ENCODE peak calls at places on chromosomes 16 and 17, in six cellular contexts. Q is RWPE1, P is upper lobe of right lung, R is kidney, Y is A549, U is brain microvascular endothelial cell. T is an unnamed sample.

GRCh38 chr17:42512733-42513251 is 23.2 kb upstream of the NAGLU start:
- DNase-seq in P (no peak), R (no peak), U (no peak), Q (no peak), Y (no peak), T (no peak)

GRCh38 chr16:55252577-55252976 is 71.4 kb upstream of the IRX6 start:
- DNase-seq in Y (no peak), Q (no peak), U (no peak), P (no peak), R (no peak), T (no peak)

GRCh38 chr16:60907645-60908044 is 1128.6 kb downstream of the CDH8 start:
- DNase-seq in U (no peak), R (no peak), Y (no peak), Q (no peak), P (no peak), T (no peak)

GRCh38 chr17:9714801-9715200 is 69.5 kb downstream of the USP43 start:
- DNase-seq in U (no peak), Y (no peak), Q (no peak), R (no peak), P (peak; percentile 37), T (no peak)

GRCh38 chr16:22054847-22055590 is 37.3 kb upstream of the VWA3A start:
- DNase-seq in P (no peak), U (no peak), Q (no peak), R (no peak), Y (no peak), T (no peak)

GRCh38 chr17:43992641-43993040 is 11.8 kb upstream of the NAGS start:
- DNase-seq in U (no peak), Y (no peak), R (no peak), Q (no peak), P (no peak), T (no peak)

GRCh38 chr16:4637501-4638166 is 13.0 kb downstream of the MGRN1 start:
- DNase-seq in U (no peak), R (no peak), Q (no peak), Y (no peak), P (no peak), T (no peak)

GRCh38 chr16:88393034-88393433 is 10.3 kb downstream of the ZNF469 start:
- DNase-seq in Y (no peak), Q (no peak), U (no peak), P (no peak), R (no peak), T (no peak)

GRCh38 chr17:3532106-3532858 is 25.3 kb downstream of the TRPV3 start:
- DNase-seq in P (peak; percentile 56), Y (no peak), U (no peak), R (peak; percentile 65), Q (no peak), T (no peak)

GRCh38 chr17:16302856-16303255 is 50.4 kb downstream of the CENPV start:
- DNase-seq in Q (no peak), Y (no peak), R (no peak), U (no peak), P (no peak), T (no peak)

GRCh38 chr17:8857919-8858318 is 9.6 kb downstream of the PIK3R6 start:
- DNase-seq in U (peak; percentile 75), P (no peak), Y (no peak), R (no peak), Q (peak; percentile 13), T (no peak)

GRCh38 chr17:83122834-83123233 is 43.4 kb downstream of the METRNL start:
- DNase-seq in P (no peak), Y (no peak), U (no peak), Q (no peak), R (peak; percentile 45), T (no peak)

GRCh38 chr16:67565470-67566100 is 3.3 kb downstream of the CTCF start:
- DNase-seq in Q (no peak), R (peak; percentile 11), P (no peak), Y (no peak), U (no peak), T (no peak)

GRCh38 chr17:57523926-57524634 is 221.0 kb downstream of the CCDC182 start:
- DNase-seq in Q (peak; percentile 73), U (no peak), R (peak; percentile 91), P (peak; percentile 73), Y (peak; percentile 43), T (peak; percentile 83)

GRCh38 chr17:72726936-72727335 is 365.6 kb downstream of the SLC39A11 start:
- DNase-seq in Y (no peak), P (no peak), U (peak; percentile 45), Q (no peak), R (no peak), T (no peak)

GRCh38 chr17:36980281-36980761 is 31.6 kb downstream of the AATF start:
- DNase-seq in Y (no peak), P (no peak), U (peak; percentile 5), R (no peak), Q (no peak), T (no peak)
- H3K27ac ChIP-seq in Y (peak overlapping the region; percentile 4), P (no peak overlapping the region), U (no peak overlapping the region), R (no peak overlapping the region), Q (no peak overlapping the region), T (peak overlapping the region; percentile 38)

DNA sequence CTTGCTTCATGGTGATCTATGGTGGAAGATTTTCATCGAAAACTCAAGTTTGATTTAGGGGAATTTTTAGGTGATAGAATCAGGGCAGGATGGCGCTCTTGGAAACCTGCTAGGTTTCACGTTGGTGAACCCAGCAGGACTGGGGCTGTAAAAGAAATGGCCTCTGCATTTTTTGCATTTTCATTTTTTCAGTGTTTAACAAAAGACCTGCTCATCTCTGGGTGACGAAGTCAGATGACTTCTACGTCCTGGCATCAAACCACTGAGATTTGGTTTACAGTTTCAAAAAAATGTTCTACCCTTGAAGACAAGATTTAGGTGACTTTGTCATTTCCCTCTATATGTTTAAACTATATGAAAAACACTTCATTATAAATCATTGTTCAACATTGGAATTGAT is 1.9 kb downstream of the PGS1 start:
- DNase-seq in Y (no peak), P (no peak), R (no peak), U (no peak), Q (no peak), T (no peak)
- H3K27ac ChIP-seq in Y (no peak overlapping the region), P (peak overlapping the region; percentile 94), R (no peak overlapping the region), U (no peak overlapping the region), Q (no peak overlapping the region), T (no peak overlapping the region)

GRCh38 chr17:81285894-81286293 is 9.2 kb downstream of the SLC38A10 start:
- DNase-seq in R (no peak), U (no peak), P (no peak), Q (no peak), Y (no peak), T (no peak)
- H3K27ac ChIP-seq in R (peak overlapping the region; percentile 43), U (peak overlapping the region; percentile 55), P (peak overlapping the region; percentile 86), Q (peak overlapping the region; percentile 32), Y (no peak overlapping the region), T (no peak overlapping the region)

DNA sequence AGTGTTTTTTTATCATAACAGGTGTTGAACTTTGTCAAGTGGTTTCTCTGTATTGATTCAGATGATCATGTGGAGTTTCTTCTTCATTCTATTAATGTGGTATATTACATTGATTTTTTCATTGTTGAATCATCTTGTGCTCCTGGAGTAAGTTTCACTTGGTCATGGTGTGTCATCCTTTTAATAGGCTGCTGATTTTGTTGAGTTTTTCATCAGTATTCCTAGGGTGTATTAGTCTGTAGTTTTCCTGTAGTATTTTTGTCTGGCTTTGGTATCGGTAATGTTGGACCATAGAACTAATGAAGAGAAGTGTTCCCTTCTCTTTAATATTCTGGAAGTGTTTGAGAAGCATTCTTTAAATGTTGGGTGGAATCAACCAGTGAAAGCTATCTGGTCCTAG is 99.0 kb downstream of the OMG start:
- DNase-seq in U (no peak), Y (no peak), Q (no peak), P (no peak), R (no peak), T (peak; percentile 16)
- H3K27ac ChIP-seq in U (peak overlapping the region; percentile 29), Y (no peak overlapping the region), Q (no peak overlapping the region), P (no peak overlapping the region), R (no peak overlapping the region), T (peak overlapping the region; percentile 75)

GRCh38 chr17:45290269-45290765 is 26.5 kb downstream of the MAP3K14 start:
- DNase-seq in P (no peak), U (no peak), Q (no peak), Y (no peak), R (no peak), T (no peak)

GRCh38 chr17:45287526-45288264 is 25.8 kb upstream of the SPATA32 start:
- DNase-seq in Q (no peak), R (no peak), Y (no peak), P (no peak), U (no peak), T (no peak)

GRCh38 chr17:45291170-45291805 is 25.5 kb downstream of the MAP3K14 start:
- DNase-seq in U (no peak), R (peak; percentile 10), Y (no peak), Q (no peak), P (no peak), T (no peak)

GRCh38 chr17:45288825-45289224 is 26.9 kb upstream of the SPATA32 start:
- DNase-seq in Y (no peak), U (no peak), R (no peak), Q (no peak), P (no peak), T (no peak)

DNA sequence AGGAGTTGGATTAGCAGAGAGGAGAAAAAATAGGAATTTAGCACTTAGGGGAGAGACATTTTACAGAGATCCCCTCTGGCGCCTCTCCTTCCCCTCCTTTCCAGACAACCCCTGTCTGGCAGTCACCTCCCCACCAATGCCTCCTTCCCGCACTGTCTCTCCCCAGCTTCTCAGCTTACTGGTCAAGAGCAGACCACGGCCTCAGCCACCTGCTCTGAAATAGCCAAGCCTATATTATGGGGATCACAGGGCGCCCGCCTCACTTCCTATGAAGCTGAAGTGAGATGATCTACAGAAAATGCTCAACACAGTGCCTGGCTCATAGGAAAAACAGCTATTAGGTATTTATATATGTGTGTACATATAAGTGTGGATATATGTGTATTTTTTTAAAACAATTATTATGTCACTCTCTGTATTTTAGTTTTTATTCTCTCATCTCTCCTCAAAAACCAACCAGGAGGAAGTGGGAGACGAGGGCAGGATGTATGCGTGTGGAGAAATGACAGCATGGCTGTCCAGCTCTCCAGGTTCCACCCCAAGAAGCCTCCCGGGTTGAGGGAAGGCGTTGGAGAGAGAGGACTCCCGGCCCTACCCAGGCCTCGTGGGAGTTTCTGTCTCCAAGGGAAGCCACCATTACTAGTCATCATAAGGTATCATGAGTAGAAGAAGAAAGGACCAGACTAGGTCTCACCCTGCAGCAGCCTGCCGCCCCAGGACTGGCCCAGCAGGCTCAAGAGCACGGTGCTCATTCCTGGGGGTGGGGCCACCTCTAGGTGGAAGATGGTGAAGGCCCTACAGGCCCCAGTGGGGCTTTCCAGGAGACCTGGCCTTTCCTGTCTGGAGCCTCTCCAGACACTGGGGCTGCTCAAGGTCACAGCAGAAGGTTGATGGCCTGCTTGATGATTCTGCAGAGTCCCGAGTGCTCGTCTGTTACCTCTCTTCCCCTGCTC is 27.2 kb downstream of the MAP3K14 start:
- DNase-seq in U (no peak), P (no peak), Q (no peak), R (no peak), Y (no peak), T (no peak)
- H3K27ac ChIP-seq in U (no peak overlapping the region), P (no peak overlapping the region), Q (peak overlapping the region; percentile 87), R (peak overlapping the region; percentile 61), Y (peak overlapping the region; percentile 90), T (no peak overlapping the region)